ENCODE peak calls at places on chromosomes 11 and 22, in four cellular contexts. B, G, V and P are unnamed samples.

GRCh38 chr11:134589155-134589554 is 177.1 kb upstream of the B3GAT1 start:
- DNase-seq in V (no peak), G (no peak), B (no peak), P (no peak)

GRCh38 chr11:62508336-62509058 is 38.1 kb downstream of the AHNAK start:
- DNase-seq in B (peak; percentile 75), V (peak; percentile 50), G (peak; percentile 88), P (peak; percentile 88)

GRCh38 chr22:49589811-49590210 is 237.9 kb downstream of the BRD1 start:
- DNase-seq in G (no peak), B (peak; percentile 9), V (no peak), P (no peak)

GRCh38 chr22:37476389-37477329 is 9.5 kb downstream of the MFNG start:
- DNase-seq in G (no peak), V (no peak), B (no peak), P (no peak)

GRCh38 chr22:27925331-27925730 is 6.3 kb upstream of the PITPNB start:
- DNase-seq in G (no peak), V (no peak), B (no peak), P (no peak)

GRCh38 chr22:32644252-32645100 is 157.0 kb upstream of the TIMP3 start:
- DNase-seq in B (no peak), G (peak; percentile 98), V (no peak), P (no peak)

GRCh38 chr22:38006906-38007305 is 22.6 kb upstream of the SOX10 start:
- DNase-seq in G (no peak), B (no peak), V (no peak), P (no peak)

GRCh38 chr11:72776844-72777754 is 16.7 kb downstream of the STARD10 start:
- DNase-seq in G (no peak), B (no peak), V (peak; percentile 94), P (no peak)

GRCh38 chr22:24289138-24289537 is 18.5 kb downstream of the SPECC1L start:
- DNase-seq in G (no peak), V (no peak), B (no peak), P (no peak)

GRCh38 chr11:78570031-78570430 is 4.6 kb downstream of the NARS2 start:
- DNase-seq in G (no peak), V (no peak), B (no peak), P (no peak)

GRCh38 chr22:29231971-29232959 is 26.6 kb downstream of the EMID1 start:
- DNase-seq in V (no peak), G (peak; percentile 79), B (no peak), P (no peak)

GRCh38 chr11:27293500-27294417 is 69.3 kb downstream of the CCDC34 start:
- DNase-seq in G (peak; percentile 16), B (no peak), V (no peak), P (no peak)

GRCh38 chr11:120564573-120565301 is 53.2 kb downstream of the GRIK4 start:
- DNase-seq in V (no peak), B (peak; percentile 38), G (no peak), P (no peak)

GRCh38 chr11:126416542-126417090 is 61.1 kb downstream of the ST3GAL4 start:
- DNase-seq in V (no peak), G (no peak), B (peak; percentile 83), P (no peak)

GRCh38 chr11:72511393-72512047 is 77.2 kb upstream of the CLPB start:
- DNase-seq in B (no peak), G (no peak), V (no peak), P (no peak)

GRCh38 chr11:1825785-1826451 is 8.9 kb upstream of the SYT8 start:
- DNase-seq in B (no peak), V (no peak), G (no peak), P (no peak)

GRCh38 chr11:16356057-16356750 is at the start of gene SOX6:
- DNase-seq in V (peak; percentile 29), G (peak; percentile 94), B (no peak), P (no peak)

GRCh38 chr22:38284042-38284402 is 11.2 kb upstream of the TMEM184B start:
- DNase-seq in B (no peak), G (peak; percentile 65), V (no peak), P (no peak)

GRCh38 chr22:27223317-27224177 is 566.2 kb downstream of the MIAT start:
- DNase-seq in G (no peak), B (no peak), V (no peak), P (peak; percentile 68)

GRCh38 chr11:124612567-124613245 is 1.5 kb downstream of the PANX3 start:
- DNase-seq in B (peak; percentile 12), V (no peak), G (no peak), P (no peak)

GRCh38 chr22:36386900-36387663 is 685 bp downstream of the MYH9 start:
- DNase-seq in G (no peak), V (peak; percentile 35), B (peak; percentile 28), P (no peak)

GRCh38 chr22:19555651-19556050 is 31.4 kb upstream of the CLDN5 start:
- DNase-seq in V (peak; percentile 22), B (no peak), G (no peak), P (no peak)

GRCh38 chr22:19553201-19553600 is 29.0 kb upstream of the CLDN5 start:
- DNase-seq in B (no peak), V (no peak), G (no peak), P (no peak)

GRCh38 chr22:19559324-19559811 is 35.2 kb upstream of the CLDN5 start:
- DNase-seq in G (no peak), B (peak; percentile 41), V (peak; percentile 78), P (no peak)

GRCh38 chr22:19556963-19557545 is 32.8 kb upstream of the CLDN5 start:
- DNase-seq in V (no peak), B (no peak), G (no peak), P (no peak)

GRCh38 chr22:19554834-19555404 is 30.7 kb upstream of the CLDN5 start:
- DNase-seq in V (no peak), B (peak; percentile 74), G (peak; percentile 81), P (peak; percentile 40)
- TF ChIP-seq HMGXB4 in V (no peak), B (no peak), G (no peak), P (no peak)

GRCh38 chr22:19466848-19467752 is 11.9 kb downstream of the UFD1 start:
- DNase-seq in G (no peak), B (no peak), V (no peak), P (no peak)
- TF ChIP-seq HMGXB4 in G (no peak), B (no peak), V (no peak), P (no peak)

GRCh38 chr11:31493235-31493634 is 16.2 kb downstream of the IMMP1L start:
- DNase-seq in G (no peak), V (no peak), B (no peak), P (no peak)

GRCh38 chr11:31492320-31492913 is 17.0 kb downstream of the IMMP1L start:
- DNase-seq in G (no peak), B (no peak), V (no peak), P (no peak)

DNA sequence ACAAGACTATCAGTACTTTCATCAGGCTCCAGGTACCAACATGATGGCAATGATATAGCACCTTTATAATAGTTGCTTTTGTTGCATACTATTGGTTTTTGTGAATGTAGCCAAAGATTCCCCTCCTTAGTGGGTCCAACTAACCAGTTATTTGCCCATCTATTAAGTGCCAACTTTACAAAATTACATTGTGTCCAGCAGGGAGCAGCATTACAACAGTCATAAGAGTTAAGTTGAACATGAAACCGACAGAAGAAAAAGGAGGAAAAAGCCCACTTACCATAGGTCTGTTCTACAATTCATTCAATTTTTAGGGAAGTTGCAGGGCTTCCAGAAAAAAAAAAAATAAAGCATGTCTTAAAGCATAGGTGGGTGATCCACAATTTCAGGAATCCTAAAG is 21.6 kb downstream of the IMMP1L start:
- DNase-seq in B (no peak), G (peak; percentile 53), V (no peak), P (no peak)
- TF ChIP-seq HMGXB4 in B (no peak), G (no peak), V (no peak), P (no peak)

GRCh38 chr22:47013861-47014635 is 251.6 kb downstream of the TBC1D22A start:
- DNase-seq in V (no peak), G (no peak), B (no peak), P (no peak)
- TF ChIP-seq HMGXB4 in V (no peak), G (no peak), B (no peak), P (no peak)

GRCh38 chr22:22244337-22245250 is at the start of gene VPREB1:
- DNase-seq in B (no peak), G (no peak), V (peak; percentile 9), P (no peak)

GRCh38 chr22:22241554-22241898 is 3.1 kb upstream of the VPREB1 start:
- DNase-seq in V (no peak), G (no peak), B (no peak), P (no peak)

GRCh38 chr22:22245256-22245909 is 797 bp downstream of the VPREB1 start:
- DNase-seq in V (peak; percentile 15), B (no peak), G (no peak), P (no peak)

GRCh38 chr22:22242488-22242887 is 2.1 kb upstream of the VPREB1 start:
- DNase-seq in V (no peak), B (no peak), G (no peak), P (no peak)

GRCh38 chr22:22243033-22243680 is 1.4 kb upstream of the VPREB1 start:
- DNase-seq in B (no peak), G (no peak), V (no peak), P (no peak)
- TF ChIP-seq HMGXB4 in B (no peak), G (no peak), V (no peak), P (no peak)

GRCh38 chr11:70528794-70529580 is 130.7 kb downstream of the CTTN start:
- DNase-seq in B (no peak), V (no peak), G (no peak), P (no peak)

GRCh38 chr11:70531281-70532065 is 133.1 kb downstream of the CTTN start:
- DNase-seq in B (no peak), G (no peak), V (no peak), P (no peak)

GRCh38 chr11:70530010-70530409 is 131.7 kb downstream of the CTTN start:
- DNase-seq in V (no peak), B (no peak), G (no peak), P (no peak)

GRCh38 chr11:70532066-70532440 is 133.7 kb downstream of the CTTN start:
- DNase-seq in V (no peak), G (no peak), B (no peak), P (no peak)

GRCh38 chr11:70530629-70531185 is 132.4 kb downstream of the CTTN start:
- DNase-seq in B (no peak), G (no peak), V (no peak), P (no peak)
- TF ChIP-seq HMGXB4 in B (no peak), G (no peak), V (no peak), P (no peak)

GRCh38 chr11:350723-351255 is 18.5 kb upstream of the B4GALNT4 start:
- DNase-seq in B (no peak), V (peak; percentile 42), G (no peak), P (no peak)
- TF ChIP-seq HMGXB4 in B (no peak), V (no peak), G (no peak), P (no peak)

GRCh38 chr22:46563381-46564083 is 26.1 kb upstream of the CELSR1 start:
- DNase-seq in G (peak; percentile 64), B (peak; percentile 82), V (peak; percentile 81), P (peak; percentile 68)

GRCh38 chr22:46564084-46564714 is 26.8 kb upstream of the CELSR1 start:
- DNase-seq in B (no peak), G (no peak), V (no peak), P (no peak)

GRCh38 chr22:46557736-46558480 is 20.5 kb upstream of the CELSR1 start:
- DNase-seq in G (no peak), B (no peak), V (no peak), P (no peak)

GRCh38 chr22:46561435-46561905 is 24.1 kb upstream of the CELSR1 start:
- DNase-seq in V (peak; percentile 60), B (peak; percentile 64), G (peak; percentile 76), P (peak; percentile 77)

GRCh38 chr22:46560696-46561295 is 23.4 kb upstream of the CELSR1 start:
- DNase-seq in G (no peak), V (no peak), B (no peak), P (no peak)
- TF ChIP-seq HMGXB4 in G (no peak), V (no peak), B (no peak), P (no peak)